ENCODE peak calls at places on chromosomes 4 and X, in four cellular contexts. Y, I, L and G are unnamed samples.

GRCh38 chr4:13483142-13484044 is 747 bp downstream of the RAB28 start:
- DNase-seq in Y (peak; percentile 48), L (no peak), I (peak; percentile 86), G (no peak)

GRCh38 chrX:132749406-132749805 is 209.0 kb downstream of the HS6ST2 start:
- DNase-seq in Y (no peak), L (no peak), I (no peak), G (no peak)

GRCh38 chr4:92996533-92996932 is 692.8 kb downstream of the GRID2 start:
- DNase-seq in I (no peak), Y (no peak), L (no peak), G (no peak)

GRCh38 chrX:67544281-67544680 is 460 bp downstream of the AR start:
- DNase-seq in L (no peak), I (peak; percentile 31), Y (peak; percentile 13), G (peak; percentile 6)

GRCh38 chr4:122131562-122132157 is 20.5 kb upstream of the BLTP1 start:
- DNase-seq in Y (no peak), L (no peak), I (no peak), G (no peak)

GRCh38 chr4:20825493-20825892 is 125.2 kb downstream of the PACRGL start:
- DNase-seq in I (no peak), Y (no peak), L (no peak), G (no peak)

GRCh38 chrX:147476008-147476407 is 435.7 kb upstream of the FMR1 start:
- DNase-seq in I (peak; percentile 31), Y (peak; percentile 19), L (no peak), G (peak; percentile 2)

GRCh38 chr4:54495091-54495490 is 162.7 kb upstream of the KIT start:
- DNase-seq in I (peak; percentile 69), Y (no peak), L (no peak), G (no peak)

GRCh38 chr4:180363817-180364216 is 1879.4 kb upstream of the TENM3 start:
- DNase-seq in L (no peak), Y (no peak), I (no peak), G (no peak)

GRCh38 chrX:21645437-21646220 is 12.5 kb downstream of the KLHL34 start:
- DNase-seq in Y (no peak), L (no peak), I (no peak), G (no peak)

GRCh38 chrX:111322231-111322855 is 52.1 kb upstream of the CAPN6 start:
- DNase-seq in Y (no peak), L (no peak), I (peak; percentile 1), G (no peak)

GRCh38 chr4:31045151-31045550 is 325.0 kb downstream of the PCDH7 start:
- DNase-seq in Y (no peak), I (no peak), L (no peak), G (no peak)

GRCh38 chr4:141686929-141687328 is 50.5 kb downstream of the IL15 start:
- DNase-seq in I (no peak), L (peak; percentile 26), Y (peak; percentile 18), G (peak; percentile 11)

GRCh38 chr4:181858746-181859145 is 384.5 kb upstream of the TENM3 start:
- DNase-seq in Y (no peak), I (no peak), L (no peak), G (no peak)

GRCh38 chrX:129115104-129115503 is 408.2 kb downstream of the SMARCA1 start:
- DNase-seq in I (peak; percentile 76), L (no peak), Y (peak; percentile 28), G (no peak)

GRCh38 chrX:130523460-130524394 is 121.9 kb downstream of the RBMX2 start:
- DNase-seq in I (peak; percentile 18), L (peak; percentile 41), Y (peak; percentile 60), G (peak; percentile 16)

GRCh38 chr4:153318696-153319320 is 25.7 kb upstream of the MND1 start:
- DNase-seq in Y (peak; percentile 56), I (peak; percentile 46), L (no peak), G (no peak)

GRCh38 chr4:2451821-2452785 is 16.8 kb upstream of the RNF4 start:
- DNase-seq in Y (no peak), L (no peak), I (no peak), G (no peak)

GRCh38 chr4:46878641-46879040 is 30.4 kb downstream of the COX7B2 start:
- DNase-seq in I (peak; percentile 12), L (no peak), Y (no peak), G (no peak)

GRCh38 chrX:52574416-52575275 is 57.8 kb upstream of the XAGE1B start:
- DNase-seq in L (no peak), Y (peak; percentile 32), I (peak; percentile 61), G (no peak)

GRCh38 chrX:63686878-63687714 is 97.9 kb downstream of the ARHGEF9 start:
- DNase-seq in L (no peak), Y (peak; percentile 7), I (peak; percentile 66), G (no peak)

GRCh38 chr4:90951037-90951436 is 823.8 kb downstream of the CCSER1 start:
- DNase-seq in I (peak; percentile 89), Y (peak; percentile 22), L (no peak), G (no peak)

GRCh38 chr4:104128850-104129213 is 365.9 kb downstream of the CXXC4 start:
- DNase-seq in L (peak; percentile 16), Y (no peak), I (peak; percentile 2), G (no peak)

GRCh38 chrX:136209016-136209738 is 42.0 kb downstream of the MAP7D3 start:
- DNase-seq in L (no peak), I (peak; percentile 54), Y (peak; percentile 54), G (peak; percentile 55)

GRCh38 chr4:3276961-3277360 is 15.9 kb upstream of the RGS12 start:
- DNase-seq in I (no peak), Y (no peak), L (no peak), G (no peak)

GRCh38 chrX:11239230-11239629 is 54.0 kb upstream of the AMELX start:
- DNase-seq in L (no peak), I (no peak), Y (no peak), G (no peak)

GRCh38 chr4:77113069-77113468 is 37.3 kb upstream of the CCNI start:
- DNase-seq in Y (no peak), I (no peak), L (no peak), G (no peak)

GRCh38 chr4:87853108-87853507 is 20.3 kb downstream of the MEPE start:
- DNase-seq in I (peak; percentile 72), Y (no peak), L (no peak), G (no peak)

GRCh38 chr4:145679991-145680455 is at the start of gene C4orf51:
- DNase-seq in Y (peak; percentile 19), L (peak; percentile 16), I (peak; percentile 58), G (peak; percentile 7)

GRCh38 chr4:151953286-151953685 is 192.5 kb upstream of the GATB start:
- DNase-seq in L (no peak), I (no peak), Y (no peak), G (no peak)
- H3K27ac ChIP-seq in L (no peak overlapping the region), I (no peak overlapping the region), Y (no peak overlapping the region), G (no peak overlapping the region)

GRCh38 chrX:23333842-23334535 is 660 bp upstream of the PTCHD1 start:
- DNase-seq in Y (no peak), L (no peak), I (peak; percentile 76), G (no peak)

GRCh38 chrX:23332101-23332887 is 2.4 kb upstream of the PTCHD1 start:
- DNase-seq in L (no peak), I (no peak), Y (no peak), G (no peak)

GRCh38 chrX:23331701-23332100 is 2.9 kb upstream of the PTCHD1 start:
- DNase-seq in Y (no peak), I (peak; percentile 47), L (no peak), G (no peak)

GRCh38 chrX:23334536-23334870 is at the start of gene PTCHD1:
- DNase-seq in I (no peak), L (no peak), Y (no peak), G (no peak)

GRCh38 chrX:23332888-23333821 is 1.5 kb upstream of the PTCHD1 start:
- DNase-seq in I (peak; percentile 69), L (no peak), Y (no peak), G (no peak)
- H3K27ac ChIP-seq in I (peak overlapping the region; percentile 37), L (no peak overlapping the region), Y (no peak overlapping the region), G (no peak overlapping the region)

GRCh38 chr4:174663254-174663653 is 141.0 kb upstream of the HPGD start:
- DNase-seq in Y (no peak), L (no peak), I (no peak), G (no peak)

GRCh38 chr4:174669278-174669677 is 147.0 kb upstream of the HPGD start:
- DNase-seq in Y (no peak), I (no peak), L (no peak), G (no peak)

GRCh38 chr4:174665799-174666198 is 143.5 kb upstream of the HPGD start:
- DNase-seq in Y (no peak), I (no peak), L (no peak), G (no peak)
- H3K27ac ChIP-seq in Y (no peak overlapping the region), I (no peak overlapping the region), L (no peak overlapping the region), G (no peak overlapping the region)

DNA sequence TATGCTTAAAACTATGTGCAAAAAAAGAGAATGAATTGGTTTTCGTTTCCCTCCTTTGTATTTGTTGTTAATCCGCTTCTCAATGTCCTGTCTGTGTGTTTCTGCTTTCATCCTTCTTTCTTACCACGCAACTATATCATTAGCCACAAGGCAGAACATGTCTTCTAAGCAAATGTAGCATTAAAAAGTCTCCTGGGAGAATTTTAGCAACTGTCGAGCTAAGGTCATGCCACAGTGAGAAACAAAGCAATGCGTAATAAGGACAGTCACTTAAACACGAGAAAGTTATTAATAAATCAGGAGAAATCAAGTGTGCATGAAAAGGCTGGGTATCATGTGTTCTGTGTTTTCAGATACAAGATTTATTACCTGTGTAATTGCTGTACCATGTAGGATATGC is 890.7 kb downstream of the TRIML1 start:
- DNase-seq in Y (no peak), L (no peak), I (no peak), G (no peak)
- H3K27ac ChIP-seq in Y (no peak overlapping the region), L (no peak overlapping the region), I (no peak overlapping the region), G (no peak overlapping the region)

DNA sequence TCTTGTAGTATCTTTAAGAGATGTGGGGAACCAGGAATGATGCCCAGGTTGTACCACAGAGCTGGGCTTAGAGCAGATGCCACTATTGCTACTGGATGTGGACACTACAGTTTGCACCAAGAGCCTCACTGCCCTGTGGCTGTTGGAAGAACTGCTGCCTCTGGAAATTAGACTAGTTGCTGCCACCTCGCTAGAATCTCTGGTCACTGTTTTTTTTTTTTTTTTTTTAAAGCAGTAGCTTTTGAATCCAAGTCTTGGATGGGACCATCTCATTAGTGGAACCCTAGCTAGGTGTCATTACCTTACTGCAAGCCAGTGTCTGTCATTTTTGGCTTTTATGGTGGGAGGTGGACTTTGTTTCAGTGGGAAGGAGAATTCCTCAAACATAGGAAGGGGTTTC is 105.5 kb downstream of the ARHGAP10 start:
- DNase-seq in Y (no peak), I (peak; percentile 41), L (no peak), G (no peak)
- H3K27ac ChIP-seq in Y (no peak overlapping the region), I (no peak overlapping the region), L (no peak overlapping the region), G (no peak overlapping the region)

GRCh38 chrX:45788315-45788714 is 587.6 kb upstream of the DIPK2B start:
- DNase-seq in I (no peak), L (no peak), Y (no peak), G (no peak)

GRCh38 chrX:45784590-45784989 is 583.9 kb upstream of the DIPK2B start:
- DNase-seq in I (no peak), L (no peak), Y (no peak), G (no peak)

GRCh38 chrX:45781901-45782553 is 581.4 kb upstream of the DIPK2B start:
- DNase-seq in L (no peak), Y (no peak), I (peak; percentile 72), G (no peak)

GRCh38 chrX:45778621-45779020 is 577.9 kb upstream of the DIPK2B start:
- DNase-seq in L (no peak), I (no peak), Y (no peak), G (no peak)

GRCh38 chrX:45783002-45783401 is 582.3 kb upstream of the DIPK2B start:
- DNase-seq in L (no peak), I (no peak), Y (no peak), G (no peak)
- H3K27ac ChIP-seq in L (no peak overlapping the region), I (no peak overlapping the region), Y (no peak overlapping the region), G (no peak overlapping the region)

GRCh38 chrX:68868902-68869800 is 40.3 kb downstream of the EFNB1 start:
- DNase-seq in L (peak; percentile 48), I (no peak), Y (peak; percentile 53), G (no peak)
- H3K27ac ChIP-seq in L (no peak overlapping the region), I (no peak overlapping the region), Y (no peak overlapping the region), G (no peak overlapping the region)